ENCODE peak calls at places on chromosome 5, in seven cellular contexts. D is GM12891, H is HepG2, J is GM12878, T is K562, B is H1, Y is SK-N-SH. U is an unnamed sample.

GRCh38 chr5:23727271-23727670 is 219.9 kb downstream of the PRDM9 start:
- DNase-seq in D (no peak), H (peak; percentile 17), J (no peak), T (no peak), B (no peak), Y (no peak), U (no peak)

GRCh38 chr5:65391591-65391990 is 90.1 kb downstream of the ADAMTS6 start:
- DNase-seq in D (no peak), H (no peak), J (no peak), T (no peak), B (no peak), Y (no peak), U (no peak)

GRCh38 chr5:1750469-1750868 is 49.2 kb downstream of the MRPL36 start:
- DNase-seq in D (no peak), H (no peak), J (no peak), T (no peak), B (no peak), Y (no peak), U (no peak)

GRCh38 chr5:74462356-74462755 is 178.2 kb downstream of the ENC1 start:
- DNase-seq in D (no peak), H (no peak), J (no peak), T (no peak), B (no peak), Y (no peak), U (no peak)

GRCh38 chr5:14032944-14033343 is 88.5 kb upstream of the DNAH5 start:
- DNase-seq in D (no peak), H (no peak), J (no peak), T (no peak), B (no peak), Y (no peak), U (no peak)

GRCh38 chr5:50726475-50727148 is 60.2 kb downstream of the PARP8 start:
- DNase-seq in D (no peak), H (no peak), J (no peak), T (no peak), B (no peak), Y (no peak), U (no peak)

GRCh38 chr5:96426831-96427230 is 6.2 kb downstream of the PCSK1 start:
- DNase-seq in D (no peak), H (no peak), J (no peak), T (no peak), B (no peak), Y (no peak), U (no peak)

GRCh38 chr5:36948041-36948440 is 71.5 kb downstream of the NIPBL start:
- DNase-seq in D (no peak), H (no peak), J (no peak), T (no peak), B (no peak), Y (no peak), U (no peak)

GRCh38 chr5:173882632-173883031 is 5.5 kb upstream of the CPEB4 start:
- DNase-seq in D (no peak), H (no peak), J (no peak), T (no peak), B (no peak), Y (no peak), U (no peak)

GRCh38 chr5:912356-913091 is 19.8 kb downstream of the TRIP13 start:
- DNase-seq in D (no peak), H (no peak), J (no peak), T (no peak), B (no peak), Y (no peak), U (no peak)

GRCh38 chr5:113269023-113269997 is 165.5 kb downstream of the TSSK1B start:
- DNase-seq in D (no peak), H (no peak), J (no peak), T (no peak), B (no peak), Y (no peak), U (no peak)

GRCh38 chr5:31098811-31099210 is 94.7 kb upstream of the CDH6 start:
- DNase-seq in D (no peak), H (no peak), J (no peak), T (no peak), B (no peak), Y (no peak), U (no peak)

GRCh38 chr5:132473019-132473531 is 17.5 kb downstream of the IRF1 start:
- DNase-seq in D (no peak), H (no peak), J (no peak), T (no peak), B (no peak), Y (no peak), U (no peak)

GRCh38 chr5:7261049-7261448 is 134.9 kb upstream of the ADCY2 start:
- DNase-seq in D (no peak), H (peak; percentile 42), J (no peak), T (peak; percentile 18), B (peak; percentile 93), Y (peak; percentile 10), U (no peak)

GRCh38 chr5:84113246-84114118 is 271.2 kb downstream of the EDIL3 start:
- DNase-seq in D (no peak), H (no peak), J (no peak), T (no peak), B (peak; percentile 51), Y (no peak), U (no peak)

GRCh38 chr5:139178948-139179347 is 19.2 kb downstream of the SIL1 start:
- DNase-seq in D (no peak), H (no peak), J (no peak), T (peak; percentile 55), B (no peak), Y (no peak), U (no peak)

GRCh38 chr5:9405196-9405754 is 140.6 kb downstream of the SEMA5A start:
- DNase-seq in D (no peak), H (no peak), J (peak; percentile 54), T (no peak), B (no peak), Y (no peak), U (no peak)

GRCh38 chr5:147554285-147554817 is 44.5 kb upstream of the DPYSL3 start:
- DNase-seq in D (no peak), H (no peak), J (no peak), T (no peak), B (no peak), Y (peak; percentile 41), U (no peak)

GRCh38 chr5:158923799-158924551 is 175.7 kb downstream of the EBF1 start:
- DNase-seq in D (no peak), H (no peak), J (peak; percentile 61), T (no peak), B (no peak), Y (no peak), U (no peak)

GRCh38 chr5:56740868-56741267 is 74.5 kb upstream of the MAP3K1 start:
- DNase-seq in D (no peak), H (no peak), J (no peak), T (no peak), B (no peak), Y (no peak), U (no peak)

GRCh38 chr5:112161392-112161748 is 257.7 kb downstream of the EPB41L4A start:
- DNase-seq in D (no peak), H (no peak), J (no peak), T (no peak), B (no peak), Y (no peak), U (no peak)

GRCh38 chr5:1789838-1790462 is 9.7 kb downstream of the MRPL36 start:
- DNase-seq in D (no peak), H (no peak), J (no peak), T (no peak), B (no peak), Y (no peak), U (no peak)

GRCh38 chr5:68661237-68661636 is 432.6 kb upstream of the SLC30A5 start:
- DNase-seq in D (peak; percentile 2), H (peak; percentile 3), J (no peak), T (peak; percentile 17), B (peak; percentile 27), Y (no peak), U (no peak)

GRCh38 chr5:36392186-36392585 is 90.5 kb upstream of the RANBP3L start:
- DNase-seq in D (no peak), H (no peak), J (no peak), T (no peak), B (no peak), Y (no peak), U (no peak)

GRCh38 chr5:171313481-171314206 is 4.6 kb downstream of the TLX3 start:
- DNase-seq in D (no peak), H (no peak), J (no peak), T (no peak), B (no peak), Y (no peak), U (no peak)

GRCh38 chr5:4879075-4879474 is 261.1 kb upstream of the ADAMTS16 start:
- DNase-seq in D (no peak), H (no peak), J (no peak), T (no peak), B (no peak), Y (no peak), U (no peak)

GRCh38 chr5:25905646-25906045 is 1132.7 kb downstream of the CDH9 start:
- DNase-seq in D (no peak), H (no peak), J (no peak), T (no peak), B (no peak), Y (no peak), U (no peak)
- TF ChIP-seq POLR2AphosphoS5 in D (no peak), H (no peak), J (no peak), T (no peak), B (no peak), Y (no peak), U (no peak)

GRCh38 chr5:95403996-95404395 is 12.8 kb downstream of the FAM81B start:
- DNase-seq in D (no peak), H (no peak), J (no peak), T (no peak), B (no peak), Y (no peak), U (no peak)
- TF ChIP-seq TAF1 in D (no peak), H (no peak), J (no peak), T (no peak), B (no peak), Y (no peak), U (no peak)

GRCh38 chr5:168706655-168707069 is 127.5 kb upstream of the PANK3 start:
- DNase-seq in D (no peak), H (peak; percentile 25), J (no peak), T (no peak), B (peak; percentile 9), Y (peak; percentile 43), U (no peak)
- TF ChIP-seq POLR2AphosphoS5 in D (no peak), H (no peak), J (no peak), T (no peak), B (no peak), Y (no peak), U (no peak)

DNA sequence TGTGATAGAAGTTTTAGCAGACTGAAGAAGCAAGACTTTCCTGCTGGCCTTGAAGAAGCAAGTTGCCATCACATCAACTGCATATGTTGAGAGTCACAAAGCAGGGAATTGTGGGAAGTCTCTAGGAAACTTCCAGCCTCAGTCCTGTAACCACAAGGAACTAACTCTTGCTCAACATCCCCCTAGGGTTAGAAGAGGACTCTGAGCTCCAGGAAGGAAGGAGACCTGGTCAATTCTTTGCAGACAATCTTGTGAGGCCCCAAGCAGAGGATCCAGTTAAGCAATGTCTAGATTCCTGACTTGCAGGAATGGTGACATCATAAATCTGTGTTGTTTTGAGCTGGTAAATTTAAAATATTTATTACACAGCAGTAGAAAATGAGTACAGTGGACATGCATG is 18.6 kb upstream of the ZNF366 start:
- DNase-seq in D (no peak), H (no peak), J (no peak), T (no peak), B (no peak), Y (no peak), U (no peak)
- TF ChIP-seq TAF1 in D (no peak), H (no peak), J (no peak), T (no peak), B (no peak), Y (no peak), U (no peak)

U was measured in GM12892.